ENCODE peak calls at places on chromosomes 6 and 20, in six cellular contexts. N, O, M, V, L and T are unnamed samples.
A peak's percentile ranks its signal among the peaks of the same experiment; 100 is the strongest.

GRCh38 chr6:87756858-87757257 is 54.8 kb upstream of the AKIRIN2 start:
- DNase-seq in V (no peak), O (no peak), L (no peak), M (peak; percentile 73), N (peak; percentile 78), T (peak; percentile 41)

GRCh38 chr6:26197736-26198625 is 110.8 kb downstream of the HFE start:
- DNase-seq in N (peak; percentile 27), V (no peak), L (peak; percentile 39), M (peak; percentile 56), O (no peak), T (no peak)

GRCh38 chr6:106146852-106147351 is 60.8 kb downstream of the PRDM1 start:
- DNase-seq in M (no peak), N (no peak), L (no peak), V (no peak), O (no peak), T (no peak)

GRCh38 chr20:5180933-5181332 is 54.1 kb downstream of the CDS2 start:
- DNase-seq in M (no peak), N (no peak), L (no peak), O (no peak), V (no peak), T (no peak)

GRCh38 chr6:56758120-56758519 is 115.4 kb upstream of the DST start:
- DNase-seq in V (no peak), N (no peak), M (no peak), O (no peak), L (no peak), T (no peak)

GRCh38 chr6:170210651-170211403 is 80.1 kb downstream of the DLL1 start:
- DNase-seq in O (peak; percentile 1), N (no peak), M (no peak), L (no peak), V (no peak), T (no peak)

GRCh38 chr20:24446811-24447210 is 22.6 kb upstream of the SYNDIG1 start:
- DNase-seq in L (no peak), M (no peak), O (no peak), N (no peak), V (no peak), T (no peak)

GRCh38 chr6:126041516-126042447 is 55.4 kb downstream of the TRMT11 start:
- DNase-seq in L (no peak), M (no peak), V (no peak), O (no peak), N (no peak), T (no peak)

GRCh38 chr6:151417477-151417876 is 26.1 kb upstream of the ZBTB2 start:
- DNase-seq in O (no peak), V (no peak), L (no peak), N (no peak), M (no peak), T (no peak)

GRCh38 chr20:46808565-46808964 is 86.1 kb upstream of the EYA2 start:
- DNase-seq in L (no peak), N (no peak), O (no peak), M (no peak), V (no peak), T (no peak)

GRCh38 chr6:105179244-105180065 is at the start of gene POPDC3:
- DNase-seq in N (peak; percentile 49), O (peak; percentile 46), V (no peak), M (peak; percentile 56), L (no peak), T (no peak)

GRCh38 chr6:39166918-39167301 is 51.9 kb upstream of the SAYSD1 start:
- DNase-seq in M (no peak), L (no peak), V (no peak), O (no peak), N (no peak), T (no peak)

GRCh38 chr6:40307712-40308111 is 279.5 kb downstream of the LRFN2 start:
- DNase-seq in O (no peak), M (no peak), V (no peak), N (no peak), L (no peak), T (no peak)

GRCh38 chr6:40302856-40303449 is 284.2 kb downstream of the LRFN2 start:
- DNase-seq in N (no peak), V (no peak), O (no peak), L (no peak), M (no peak), T (no peak)

GRCh38 chr6:40313582-40313981 is 273.6 kb downstream of the LRFN2 start:
- DNase-seq in M (no peak), N (no peak), L (no peak), O (no peak), V (no peak), T (no peak)

GRCh38 chr6:40312213-40313015 is 274.8 kb downstream of the LRFN2 start:
- DNase-seq in V (no peak), O (no peak), M (peak; percentile 6), L (no peak), N (no peak), T (no peak)

GRCh38 chr6:40308533-40309306 is 278.4 kb downstream of the LRFN2 start:
- DNase-seq in N (peak; percentile 49), V (no peak), M (peak; percentile 51), L (peak; percentile 29), O (peak; percentile 89), T (peak; percentile 19)
- TF ChIP-seq CTCF in N (peak; percentile 95), V (peak; percentile 90), M (peak; percentile 52), L (peak; percentile 79), O (peak; percentile 96), T (no peak)

GRCh38 chr6:109793793-109794192 is 102.7 kb downstream of the FIG4 start:
- DNase-seq in L (no peak), N (peak; percentile 96), V (no peak), M (peak; percentile 91), O (no peak), T (no peak)

GRCh38 chr6:109788687-109789086 is 97.6 kb downstream of the FIG4 start:
- DNase-seq in O (no peak), M (no peak), N (no peak), L (no peak), V (no peak), T (no peak)

GRCh38 chr6:109793015-109793414 is 101.9 kb downstream of the FIG4 start:
- DNase-seq in L (no peak), V (no peak), N (no peak), O (no peak), M (peak; percentile 3), T (no peak)

GRCh38 chr6:109790131-109790530 is 99.0 kb downstream of the FIG4 start:
- DNase-seq in L (no peak), V (no peak), N (peak; percentile 58), M (no peak), O (no peak), T (no peak)

DNA sequence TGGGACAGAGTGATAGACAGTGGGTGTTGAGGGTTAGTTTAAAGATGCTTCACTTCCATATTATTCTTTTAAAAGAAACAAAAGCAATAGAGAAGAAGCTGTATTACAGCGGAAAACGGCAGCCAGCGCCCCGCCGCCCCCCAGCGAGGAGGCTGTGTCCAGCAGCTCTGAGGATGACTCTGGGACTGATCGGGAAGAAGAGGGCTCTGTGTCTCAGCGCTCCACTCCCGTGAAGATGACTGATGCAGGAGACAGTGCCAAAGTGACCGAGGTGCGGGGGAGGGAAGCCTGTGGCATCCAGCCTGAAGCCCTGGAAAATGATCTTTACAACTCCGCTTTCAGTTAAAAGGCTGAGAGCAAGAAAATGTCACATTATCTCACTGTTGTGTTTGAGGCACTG is 100.2 kb downstream of the FIG4 start:
- DNase-seq in M (no peak), N (no peak), O (no peak), L (no peak), V (no peak), T (no peak)
- TF ChIP-seq CTCF in M (no peak), N (no peak), O (no peak), L (no peak), V (no peak), T (no peak)

GRCh38 chr6:158869604-158870417 is 50.6 kb upstream of the EZR start:
- DNase-seq in V (peak; percentile 91), N (peak; percentile 91), M (peak; percentile 98), L (peak; percentile 91), O (peak; percentile 77), T (peak; percentile 98)
- TF ChIP-seq CTCF in V (peak; percentile 35), N (no peak), M (no peak), L (no peak), O (no peak), T (no peak)

GRCh38 chr6:156731436-156731835 is 45.7 kb upstream of the ARID1B start:
- DNase-seq in N (peak; percentile 31), O (no peak), L (no peak), M (peak; percentile 50), V (no peak), T (no peak)
- TF ChIP-seq CTCF in N (no peak), O (no peak), L (no peak), M (no peak), V (no peak), T (no peak)

GRCh38 chr6:34246563-34247391 is 2.0 kb downstream of the SMIM29 start:
- DNase-seq in O (peak; percentile 66), N (no peak), M (peak; percentile 48), L (no peak), V (no peak), T (peak; percentile 53)

GRCh38 chr6:34246249-34246562 is 2.6 kb downstream of the SMIM29 start:
- DNase-seq in L (no peak), M (no peak), N (no peak), O (no peak), V (no peak), T (no peak)

GRCh38 chr6:34248727-34249468 is at the start of gene SMIM29:
- DNase-seq in O (peak; percentile 99), N (peak; percentile 95), V (peak; percentile 78), L (peak; percentile 97), M (peak; percentile 95), T (peak; percentile 98)

GRCh38 chr6:34248198-34248726 is 544 bp downstream of the SMIM29 start:
- DNase-seq in M (peak; percentile 41), N (no peak), O (no peak), L (peak; percentile 63), V (no peak), T (no peak)

DNA sequence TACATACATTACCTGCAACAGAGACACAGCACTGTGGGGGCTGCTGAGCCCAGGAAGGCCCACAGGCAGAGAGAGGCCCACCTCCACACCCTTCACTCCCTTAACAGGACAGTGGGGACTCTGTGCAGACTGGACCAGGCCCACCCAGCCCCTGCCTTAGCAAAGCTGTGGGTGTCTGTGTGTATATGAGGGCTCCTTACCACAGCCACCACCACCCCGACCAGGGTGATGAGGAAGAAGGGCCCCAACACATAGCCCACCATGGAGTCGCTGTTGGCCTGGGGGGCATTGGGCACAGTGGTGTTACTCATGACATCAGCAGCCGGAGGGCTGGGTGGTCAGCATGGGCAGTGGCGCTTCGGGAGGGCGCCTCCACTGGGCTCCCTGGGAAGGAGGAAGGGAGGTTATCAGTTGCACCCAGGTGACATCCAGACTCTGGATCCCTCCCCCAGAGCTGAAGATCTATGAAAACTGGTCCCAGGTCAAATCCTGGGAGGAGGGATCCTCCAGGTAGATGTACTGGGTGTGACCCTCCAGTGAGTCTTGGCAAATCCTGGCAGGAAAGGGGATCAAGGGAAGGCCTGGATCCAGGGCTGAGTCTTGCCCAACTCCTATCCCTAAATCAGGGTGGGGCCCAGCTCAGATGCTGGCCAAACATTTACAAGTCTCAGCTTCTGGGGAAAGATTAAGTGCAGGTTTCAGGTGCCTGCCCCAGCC is 1.2 kb downstream of the SMIM29 start:
- DNase-seq in O (no peak), N (no peak), L (no peak), V (no peak), M (peak; percentile 64), T (no peak)
- TF ChIP-seq CTCF in O (no peak), N (no peak), L (no peak), V (no peak), M (no peak), T (no peak)

GRCh38 chr20:57329608-57330221 is at the start of gene SPO11:
- DNase-seq in N (no peak), M (no peak), O (peak; percentile 28), V (no peak), L (no peak), T (no peak)
- TF ChIP-seq CTCF in N (no peak), M (peak; percentile 17), O (peak; percentile 48), V (no peak), L (no peak), T (no peak)